ENCODE peak calls at places on chromosome 13, in five cellular contexts. P, A, D, W and G are unnamed samples.

GRCh38 chr13:20294497-20294896 is 62.4 kb upstream of the GJB6 start:
- DNase-seq in P (no peak), A (peak), D (no peak), W (peak), G (no peak)

GRCh38 chr13:38348890-38349289 is 761 bp upstream of the UFM1 start:
- DNase-seq in P (peak), A (peak), D (no peak), W (peak), G (peak)

GRCh38 chr13:23615677-23616076 is 45.5 kb downstream of the TNFRSF19 start:
- DNase-seq in P (no peak), A (no peak), D (no peak), W (no peak), G (no peak)

GRCh38 chr13:46527237-46527636 is 25.7 kb upstream of the LRCH1 start:
- DNase-seq in P (no peak), A (no peak), D (no peak), W (peak), G (no peak)

GRCh38 chr13:65594255-65594654 is 1635.9 kb downstream of the PCDH9 start:
- DNase-seq in P (peak), A (no peak), D (no peak), W (no peak), G (no peak)

GRCh38 chr13:25886438-25887214 is 165.2 kb downstream of the SHISA2 start:
- DNase-seq in P (peak), A (no peak), D (no peak), W (peak), G (peak)

GRCh38 chr13:73216381-73216831 is 157.6 kb downstream of the KLF5 start:
- DNase-seq in P (peak), A (no peak), D (no peak), W (no peak), G (peak)

GRCh38 chr13:75355609-75356008 is 126.4 kb downstream of the TBC1D4 start:
- DNase-seq in P (no peak), A (no peak), D (no peak), W (no peak), G (no peak)

GRCh38 chr13:109836629-109837607 is 50.5 kb upstream of the IRS2 start:
- DNase-seq in P (no peak), A (no peak), D (no peak), W (no peak), G (no peak)

GRCh38 chr13:44249439-44249838 is 124.2 kb upstream of the SERP2 start:
- DNase-seq in P (peak), A (no peak), D (no peak), W (peak), G (peak)

GRCh38 chr13:54536112-54536511 is 1507.5 kb downstream of the OLFM4 start:
- DNase-seq in P (no peak), A (no peak), D (no peak), W (peak), G (no peak)

GRCh38 chr13:107271226-107271625 is 703.3 kb upstream of the ARGLU1 start:
- DNase-seq in P (no peak), A (no peak), D (no peak), W (peak), G (peak)

GRCh38 chr13:40149611-40150283 is 494.3 kb downstream of the COG6 start:
- DNase-seq in P (peak), A (peak), D (peak), W (peak), G (peak)

GRCh38 chr13:104006625-104007061 is 940.4 kb upstream of the SLC10A2 start:
- DNase-seq in P (no peak), A (no peak), D (no peak), W (peak), G (no peak)

GRCh38 chr13:111602874-111603273 is 282.4 kb downstream of the TEX29 start:
- DNase-seq in P (no peak), A (no peak), D (no peak), W (no peak), G (no peak)

GRCh38 chr13:20197361-20197834 is 4.7 kb upstream of the GJB2 start:
- DNase-seq in P (peak), A (peak), D (no peak), W (peak), G (peak)

GRCh38 chr13:37700887-37701286 is 102.3 kb upstream of the POSTN start:
- DNase-seq in P (peak), A (no peak), D (no peak), W (no peak), G (peak)

GRCh38 chr13:83798731-83799130 is 83.5 kb downstream of the SLITRK1 start:
- DNase-seq in P (no peak), A (no peak), D (no peak), W (peak), G (no peak)

GRCh38 chr13:38180670-38181069 is 169.0 kb upstream of the UFM1 start:
- DNase-seq in P (peak), A (no peak), D (no peak), W (no peak), G (peak)

GRCh38 chr13:98930014-98930625 is 47.7 kb downstream of the DOCK9 start:
- DNase-seq in P (no peak), A (no peak), D (no peak), W (no peak), G (no peak)

GRCh38 chr13:44406617-44407016 is 33.0 kb downstream of the SERP2 start:
- DNase-seq in P (no peak), A (no peak), D (no peak), W (no peak), G (no peak)

GRCh38 chr13:97202761-97203160 is 19.4 kb upstream of the MBNL2 start:
- DNase-seq in P (no peak), A (no peak), D (no peak), W (no peak), G (no peak)

GRCh38 chr13:20232556-20233277 is 598 bp upstream of the GJB6 start:
- DNase-seq in P (no peak), A (no peak), D (no peak), W (no peak), G (no peak)

GRCh38 chr13:98180092-98180491 is 3.0 kb upstream of the RNF113B start:
- DNase-seq in P (no peak), A (no peak), D (no peak), W (no peak), G (no peak)

GRCh38 chr13:26220575-26220974 is 1.5 kb downstream of the RNF6 start:
- DNase-seq in P (peak), A (no peak), D (no peak), W (peak), G (peak)

GRCh38 chr13:23081246-23081645 is 99.5 kb upstream of the SGCG start:
- DNase-seq in P (peak), A (no peak), D (no peak), W (no peak), G (no peak)

GRCh38 chr13:18628428-18628827 is 553.2 kb downstream of the TUBA3C start:
- DNase-seq in P (no peak), A (no peak), D (no peak), W (no peak), G (no peak)

GRCh38 chr13:93231867-93232266 is 5.3 kb downstream of the GPC6 start:
- DNase-seq in P (no peak), A (no peak), D (no peak), W (no peak), G (no peak)

GRCh38 chr13:93515267-93515666 is 288.7 kb downstream of the GPC6 start:
- DNase-seq in P (no peak), A (no peak), D (no peak), W (no peak), G (no peak)

GRCh38 chr13:32229443-32229842 is 85.7 kb downstream of the ZAR1L start:
- DNase-seq in P (no peak), A (no peak), D (no peak), W (no peak), G (no peak)

GRCh38 chr13:31950121-31950810 is 81.3 kb upstream of the FRY start:
- DNase-seq in P (no peak), A (no peak), D (no peak), W (no peak), G (no peak)

GRCh38 chr13:111667757-111668156 is 347.3 kb downstream of the TEX29 start:
- DNase-seq in P (no peak), A (no peak), D (no peak), W (no peak), G (no peak)

DNA sequence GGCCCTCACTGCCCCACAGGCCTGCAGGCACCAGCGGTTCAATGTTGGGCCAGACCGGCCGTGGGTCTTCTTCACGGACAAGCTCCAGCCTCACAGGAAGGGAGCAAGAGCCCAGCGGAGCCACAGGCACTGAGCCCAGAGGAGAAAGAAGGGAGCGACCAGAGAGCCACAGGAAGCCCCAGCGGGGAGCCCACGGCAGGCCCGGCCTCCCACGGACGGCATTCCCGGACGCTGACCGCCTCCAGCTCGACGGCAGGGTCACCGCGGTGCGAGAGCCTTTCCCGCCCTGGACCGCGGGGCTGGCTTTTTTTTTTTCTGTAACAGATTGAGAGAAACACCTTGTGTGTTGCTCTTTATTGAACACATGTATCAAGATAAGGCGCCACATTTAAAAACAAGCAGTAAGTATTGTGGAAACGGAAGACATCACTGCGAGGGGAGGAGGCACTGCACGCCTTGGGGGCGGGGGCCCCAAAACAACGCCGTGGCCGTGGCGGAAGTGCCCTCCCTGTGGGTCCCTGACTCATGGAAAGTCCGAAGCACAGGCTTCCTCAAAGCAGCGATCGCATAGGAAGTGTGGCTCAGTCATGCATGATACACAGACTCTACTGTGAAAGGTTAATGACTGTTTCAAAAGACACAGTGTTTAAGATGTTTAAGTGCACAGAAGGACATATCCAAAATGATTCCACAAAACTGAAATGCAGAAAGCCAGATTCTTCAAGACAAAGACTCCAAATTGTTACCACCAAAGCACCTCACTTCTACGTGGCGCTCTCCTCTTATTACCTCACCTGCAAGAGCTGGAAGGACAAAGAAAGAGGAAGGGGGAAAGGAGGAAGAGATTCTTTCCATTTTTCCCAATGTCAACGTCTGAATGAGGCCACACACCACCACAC is 3.5 kb downstream of the RASA3 start:
- DNase-seq in P (peak), A (no peak), D (peak), W (peak), G (peak)
- H3K4me3 ChIP-seq in P (peak), A (no peak), D (no peak), W (peak), G (peak)

DNA sequence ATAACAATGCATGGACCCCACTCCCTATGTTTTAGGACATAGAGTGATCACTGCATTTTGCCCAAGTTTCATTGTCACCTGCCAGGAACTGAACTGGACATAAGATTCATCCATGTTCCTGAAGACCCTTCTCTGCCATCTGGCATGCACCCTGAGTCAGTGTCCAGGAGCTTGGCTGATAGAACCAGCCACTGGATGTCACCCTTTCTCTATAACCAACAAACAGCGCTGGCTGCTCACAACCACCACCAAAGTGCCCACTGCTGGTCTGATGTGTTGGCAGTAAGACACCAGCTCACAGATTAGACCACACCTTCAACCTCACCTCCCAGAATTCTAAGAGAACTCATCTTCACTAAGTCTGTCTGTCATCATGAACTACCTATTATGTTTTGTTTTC is 333.4 kb downstream of the ITGBL1 start:
- DNase-seq in P (peak), A (peak), D (no peak), W (peak), G (peak)
- TF ChIP-seq CTCF in P (peak), A (peak), D (no peak), W (peak), G (peak)

GRCh38 chr13:50129923-50130685 is 114.9 kb downstream of the KCNRG start:
- DNase-seq in P (peak), A (peak), D (no peak), W (peak), G (no peak)

GRCh38 chr13:50128406-50129048 is 113.3 kb downstream of the KCNRG start:
- DNase-seq in P (no peak), A (no peak), D (no peak), W (no peak), G (no peak)

GRCh38 chr13:50130686-50131051 is 115.4 kb downstream of the KCNRG start:
- DNase-seq in P (peak), A (peak), D (no peak), W (peak), G (peak)

GRCh38 chr13:50127726-50128291 is 112.6 kb downstream of the KCNRG start:
- DNase-seq in P (no peak), A (no peak), D (no peak), W (no peak), G (no peak)

GRCh38 chr13:50129065-50129922 is 114.0 kb downstream of the KCNRG start:
- DNase-seq in P (no peak), A (no peak), D (no peak), W (no peak), G (no peak)
- H3K4me3 ChIP-seq in P (peak), A (peak), D (peak), W (peak), G (peak)

GRCh38 chr13:80029170-80029569 is 311.8 kb downstream of the SPRY2 start:
- DNase-seq in P (no peak), A (no peak), D (no peak), W (no peak), G (no peak)

GRCh38 chr13:80035096-80035495 is 305.8 kb downstream of the SPRY2 start:
- DNase-seq in P (no peak), A (no peak), D (no peak), W (no peak), G (no peak)

GRCh38 chr13:80033286-80033685 is 307.6 kb downstream of the SPRY2 start:
- DNase-seq in P (no peak), A (no peak), D (no peak), W (peak), G (no peak)

DNA sequence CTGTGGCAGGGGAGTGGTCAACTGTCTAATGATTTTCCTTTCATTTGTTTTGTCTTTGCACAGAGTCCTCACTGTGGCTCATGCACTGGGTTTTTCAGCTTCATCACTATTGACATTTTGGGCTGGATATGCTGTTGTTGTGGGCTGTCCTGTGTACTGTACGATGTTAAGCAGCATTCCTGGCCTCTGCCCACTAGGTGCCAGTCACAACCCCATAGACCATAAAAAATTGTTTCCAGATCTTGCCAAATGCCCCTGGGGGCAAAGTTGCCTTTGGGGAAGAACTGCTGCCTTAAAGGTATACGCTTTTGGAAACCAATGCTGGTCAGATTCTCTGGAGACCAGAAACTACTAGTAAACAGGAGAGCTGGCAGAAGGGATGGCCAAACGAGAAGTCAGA is 310.4 kb downstream of the SPRY2 start:
- DNase-seq in P (peak), A (no peak), D (no peak), W (peak), G (no peak)
- TF ChIP-seq CTCF in P (peak), A (peak), D (no peak), W (peak), G (peak)

DNA sequence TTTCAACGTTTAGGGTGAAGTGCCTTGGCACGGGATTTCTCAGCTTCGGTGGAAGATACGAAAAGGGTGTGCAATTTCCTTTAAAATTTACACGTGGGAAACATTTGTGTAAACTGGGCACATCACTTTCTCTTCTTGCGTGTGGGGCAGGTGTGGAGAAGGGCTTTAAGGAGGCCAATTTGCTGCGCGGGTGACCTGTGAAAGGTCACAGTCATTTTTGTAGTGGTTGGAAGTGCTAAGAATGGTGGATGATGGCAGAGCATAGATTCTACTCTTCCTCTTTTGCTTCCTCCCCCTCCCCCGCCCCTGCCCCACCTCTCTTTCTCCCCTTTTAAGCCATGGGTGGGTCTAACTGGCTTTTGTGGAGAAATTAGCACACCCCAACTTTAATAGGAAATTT is 7.2 kb downstream of the SLITRK5 start:
- DNase-seq in P (no peak), A (no peak), D (no peak), W (no peak), G (no peak)
- H3K4me3 ChIP-seq in P (peak), A (peak), D (peak), W (peak), G (no peak)

GRCh38 chr13:91482427-91482826 is 84.0 kb downstream of the GPC5 start:
- DNase-seq in P (no peak), A (no peak), D (no peak), W (no peak), G (no peak)
- TF ChIP-seq CTCF in P (no peak), A (no peak), D (no peak), W (no peak), G (no peak)

DNA sequence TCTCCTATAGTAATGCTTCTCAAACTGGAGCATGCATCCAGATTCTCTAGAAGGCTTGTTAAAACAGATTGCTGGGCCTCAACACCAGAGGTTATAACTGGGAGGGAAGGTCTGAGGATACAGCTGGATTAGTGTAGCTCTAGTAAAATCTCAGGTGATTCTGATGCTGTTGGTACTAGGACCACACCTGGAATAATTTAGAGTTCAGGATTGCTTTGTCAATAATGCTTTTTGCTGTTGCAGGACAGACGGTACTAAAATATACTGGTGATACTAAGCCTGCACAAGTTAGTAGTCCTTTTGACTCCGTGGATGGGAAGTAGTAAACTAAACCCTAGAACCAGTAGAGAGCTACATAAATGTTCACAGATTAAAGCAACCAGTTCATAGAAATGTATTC is 258.1 kb upstream of the STARD13 start:
- DNase-seq in P (no peak), A (no peak), D (no peak), W (peak), G (no peak)
- H3K4me3 ChIP-seq in P (peak), A (peak), D (peak), W (peak), G (no peak)

GRCh38 chr13:108609353-108609752 is 20.1 kb upstream of the MYO16 start:
- DNase-seq in P (peak), A (peak), D (no peak), W (peak), G (peak)
- TF ChIP-seq CTCF in P (peak), A (peak), D (no peak), W (peak), G (peak)

GRCh38 chr13:113448885-113449692 is 4.2 kb downstream of the ADPRHL1 start:
- DNase-seq in P (peak), A (peak), D (no peak), W (peak), G (peak)

GRCh38 chr13:113448545-113448884 is 4.8 kb downstream of the ADPRHL1 start:
- DNase-seq in P (no peak), A (no peak), D (no peak), W (peak), G (peak)

GRCh38 chr13:113447596-113447995 is 5.7 kb downstream of the ADPRHL1 start:
- DNase-seq in P (no peak), A (no peak), D (no peak), W (no peak), G (no peak)

GRCh38 chr13:113451951-113452421 is 1.3 kb downstream of the ADPRHL1 start:
- DNase-seq in P (no peak), A (no peak), D (no peak), W (no peak), G (no peak)

GRCh38 chr13:113449693-113450347 is 3.5 kb downstream of the ADPRHL1 start:
- DNase-seq in P (no peak), A (no peak), D (no peak), W (no peak), G (no peak)
- H3K4me3 ChIP-seq in P (peak), A (peak), D (peak), W (peak), G (peak)

GRCh38 chr13:61466280-61466679 is 50.6 kb upstream of the PCDH20 start:
- DNase-seq in P (no peak), A (no peak), D (no peak), W (peak), G (no peak)
- TF ChIP-seq CTCF in P (no peak), A (no peak), D (no peak), W (peak), G (no peak)